ENCODE peak calls at places on chromosomes 6 and 20, in six cellular contexts. One of them, this sample, is unnamed.
A peak's percentile ranks its signal among the peaks of the same experiment; 100 is the strongest.

GRCh38 chr6:95352064-95352463 is 225.3 kb upstream of the MANEA start:
- DNase-seq in activated B cell treated with CpG ODN at 0.5 μM for 24 hours: no peak
- DNase-seq in body of pancreas: no peak
- DNase-seq in spleen: no peak
- DNase-seq in GM12865: no peak
- DNase-seq in GM13976: no peak
- DNase-seq in this sample: no peak

GRCh38 chr20:63966944-63967322 is 2.8 kb downstream of the ZNF512B start:
- DNase-seq in activated B cell treated with CpG ODN at 0.5 μM for 24 hours: no peak
- DNase-seq in body of pancreas: peak; percentile 11
- DNase-seq in spleen: peak; percentile 58
- DNase-seq in GM12865: no peak
- DNase-seq in GM13976: no peak
- DNase-seq in this sample: no peak

GRCh38 chr6:130069471-130069870 is 51.1 kb downstream of the L3MBTL3 start:
- DNase-seq in activated B cell treated with CpG ODN at 0.5 μM for 24 hours: no peak
- DNase-seq in body of pancreas: no peak
- DNase-seq in spleen: no peak
- DNase-seq in GM12865: no peak
- DNase-seq in GM13976: no peak
- DNase-seq in this sample: no peak

GRCh38 chr20:309841-310644 is 12.7 kb downstream of the ZCCHC3 start:
- DNase-seq in activated B cell treated with CpG ODN at 0.5 μM for 24 hours: peak; percentile 77
- DNase-seq in body of pancreas: peak; percentile 96
- DNase-seq in spleen: peak; percentile 94
- DNase-seq in GM12865: peak; percentile 84
- DNase-seq in GM13976: peak; percentile 95
- DNase-seq in this sample: peak; percentile 93

GRCh38 chr6:89402776-89403175 is 9.3 kb downstream of the RRAGD start:
- DNase-seq in activated B cell treated with CpG ODN at 0.5 μM for 24 hours: no peak
- DNase-seq in body of pancreas: no peak
- DNase-seq in spleen: no peak
- DNase-seq in GM12865: no peak
- DNase-seq in GM13976: no peak
- DNase-seq in this sample: no peak

GRCh38 chr6:27238010-27238983 is 9.2 kb upstream of the PRSS16 start:
- DNase-seq in activated B cell treated with CpG ODN at 0.5 μM for 24 hours: no peak
- DNase-seq in body of pancreas: no peak
- DNase-seq in spleen: no peak
- DNase-seq in GM12865: peak; percentile 23
- DNase-seq in GM13976: no peak
- DNase-seq in this sample: no peak

GRCh38 chr20:50259705-50260479 is 69.3 kb downstream of the CEBPB start:
- DNase-seq in activated B cell treated with CpG ODN at 0.5 μM for 24 hours: no peak
- DNase-seq in body of pancreas: no peak
- DNase-seq in spleen: no peak
- DNase-seq in GM12865: no peak
- DNase-seq in GM13976: no peak
- DNase-seq in this sample: peak; percentile 81

GRCh38 chr6:83365931-83366330 is 64.9 kb downstream of the ME1 start:
- DNase-seq in activated B cell treated with CpG ODN at 0.5 μM for 24 hours: no peak
- DNase-seq in body of pancreas: no peak
- DNase-seq in spleen: no peak
- DNase-seq in GM12865: no peak
- DNase-seq in GM13976: no peak
- DNase-seq in this sample: no peak

GRCh38 chr6:106512048-106512957 is 117.0 kb downstream of the RTN4IP1 start:
- DNase-seq in activated B cell treated with CpG ODN at 0.5 μM for 24 hours: peak; percentile 79
- DNase-seq in body of pancreas: peak; percentile 63
- DNase-seq in spleen: peak; percentile 98
- DNase-seq in GM12865: peak; percentile 83
- DNase-seq in GM13976: peak; percentile 84
- DNase-seq in this sample: peak; percentile 61

GRCh38 chr20:37954205-37954604 is 51.3 kb downstream of the VSTM2L start:
- DNase-seq in activated B cell treated with CpG ODN at 0.5 μM for 24 hours: no peak
- DNase-seq in body of pancreas: no peak
- DNase-seq in spleen: no peak
- DNase-seq in GM12865: no peak
- DNase-seq in GM13976: no peak
- DNase-seq in this sample: no peak

GRCh38 chr6:109469591-109470189 is 13.3 kb downstream of the ZBTB24 start:
- DNase-seq in activated B cell treated with CpG ODN at 0.5 μM for 24 hours: no peak
- DNase-seq in body of pancreas: no peak
- DNase-seq in spleen: no peak
- DNase-seq in GM12865: no peak
- DNase-seq in GM13976: no peak
- DNase-seq in this sample: no peak

GRCh38 chr6:53984581-53984980 is 126.7 kb upstream of the MLIP start:
- DNase-seq in activated B cell treated with CpG ODN at 0.5 μM for 24 hours: no peak
- DNase-seq in body of pancreas: no peak
- DNase-seq in spleen: no peak
- DNase-seq in GM12865: no peak
- DNase-seq in GM13976: no peak
- DNase-seq in this sample: no peak

GRCh38 chr6:12911387-12911960 is 194.9 kb downstream of the PHACTR1 start:
- DNase-seq in activated B cell treated with CpG ODN at 0.5 μM for 24 hours: no peak
- DNase-seq in body of pancreas: no peak
- DNase-seq in spleen: no peak
- DNase-seq in GM12865: peak; percentile 15
- DNase-seq in GM13976: peak; percentile 31
- DNase-seq in this sample: no peak

DNA sequence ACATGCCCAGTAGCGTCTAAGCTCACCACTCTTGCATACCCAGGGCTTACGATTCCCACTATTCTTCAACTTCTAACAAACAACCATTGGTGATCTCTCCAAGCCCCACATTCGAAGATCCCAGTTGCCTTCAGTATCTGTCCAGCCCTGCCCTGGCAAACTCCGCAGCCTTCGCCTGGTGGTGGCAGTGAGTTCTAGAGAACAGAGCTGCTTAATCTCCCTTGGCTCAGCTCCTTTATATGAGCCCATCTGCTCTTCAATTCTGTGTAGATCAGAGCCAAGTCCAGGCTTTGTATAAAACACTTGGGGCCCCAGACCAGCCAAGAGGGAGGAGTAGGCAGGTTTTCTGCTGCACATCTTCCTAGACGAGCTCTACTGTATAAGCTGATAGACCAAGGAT is 193.3 kb downstream of the PHACTR1 start:
- DNase-seq in activated B cell treated with CpG ODN at 0.5 μM for 24 hours: no peak
- DNase-seq in body of pancreas: no peak
- DNase-seq in spleen: no peak
- DNase-seq in GM12865: no peak
- DNase-seq in GM13976: no peak
- DNase-seq in this sample: no peak
- TF ChIP-seq CTCF in activated B cell treated with CpG ODN at 0.5 μM for 24 hours: no peak
- TF ChIP-seq CTCF in body of pancreas: no peak
- TF ChIP-seq CTCF in spleen: no peak
- TF ChIP-seq CTCF in GM12865: no peak
- TF ChIP-seq CTCF in GM13976: no peak
- TF ChIP-seq CTCF in this sample: no peak

DNA sequence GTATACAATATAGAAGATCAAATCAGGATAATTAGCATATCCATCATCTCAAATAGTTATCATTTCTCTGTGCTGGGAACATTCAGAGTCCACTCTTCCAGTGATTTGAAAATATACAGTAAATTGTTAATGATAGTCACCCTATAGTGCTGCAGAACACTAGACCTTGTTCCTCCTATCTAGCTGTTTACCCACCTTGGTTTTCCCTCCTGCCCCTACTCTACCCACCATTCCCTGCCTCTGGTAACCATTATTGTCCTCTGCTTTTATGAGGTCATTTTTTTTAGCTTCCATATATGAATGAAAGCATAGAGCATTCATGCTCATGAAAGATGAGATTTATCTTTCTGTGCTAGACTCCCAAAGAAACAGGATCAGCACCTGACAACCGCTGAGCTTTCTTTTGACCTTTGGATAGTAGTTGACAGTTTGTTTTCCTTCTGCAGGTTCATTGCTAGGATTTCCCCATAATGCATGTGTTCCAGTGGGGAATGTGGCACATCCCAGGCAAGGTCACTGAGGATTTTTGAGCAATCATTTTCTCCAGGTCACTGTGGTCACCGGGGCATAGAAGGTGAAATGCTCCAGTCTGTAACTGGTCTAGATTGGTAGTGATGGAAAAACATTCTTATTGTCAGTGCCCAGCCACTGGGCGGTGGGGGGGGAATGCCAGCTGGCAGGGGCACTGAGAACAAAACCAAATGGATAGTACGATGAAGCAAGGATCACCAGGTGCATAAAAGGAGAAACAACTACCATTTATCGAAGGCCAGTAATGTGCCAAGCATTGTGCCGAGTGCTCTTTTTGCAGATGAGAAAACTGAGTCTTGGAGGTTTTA is 33.6 kb upstream of the BCAS1 start:
- DNase-seq in activated B cell treated with CpG ODN at 0.5 μM for 24 hours: no peak
- DNase-seq in body of pancreas: no peak
- DNase-seq in spleen: no peak
- DNase-seq in GM12865: no peak
- DNase-seq in GM13976: no peak
- DNase-seq in this sample: no peak
- TF ChIP-seq CTCF in activated B cell treated with CpG ODN at 0.5 μM for 24 hours: no peak
- TF ChIP-seq CTCF in body of pancreas: no peak
- TF ChIP-seq CTCF in spleen: no peak
- TF ChIP-seq CTCF in GM12865: no peak
- TF ChIP-seq CTCF in GM13976: no peak
- TF ChIP-seq CTCF in this sample: peak; percentile 62

DNA sequence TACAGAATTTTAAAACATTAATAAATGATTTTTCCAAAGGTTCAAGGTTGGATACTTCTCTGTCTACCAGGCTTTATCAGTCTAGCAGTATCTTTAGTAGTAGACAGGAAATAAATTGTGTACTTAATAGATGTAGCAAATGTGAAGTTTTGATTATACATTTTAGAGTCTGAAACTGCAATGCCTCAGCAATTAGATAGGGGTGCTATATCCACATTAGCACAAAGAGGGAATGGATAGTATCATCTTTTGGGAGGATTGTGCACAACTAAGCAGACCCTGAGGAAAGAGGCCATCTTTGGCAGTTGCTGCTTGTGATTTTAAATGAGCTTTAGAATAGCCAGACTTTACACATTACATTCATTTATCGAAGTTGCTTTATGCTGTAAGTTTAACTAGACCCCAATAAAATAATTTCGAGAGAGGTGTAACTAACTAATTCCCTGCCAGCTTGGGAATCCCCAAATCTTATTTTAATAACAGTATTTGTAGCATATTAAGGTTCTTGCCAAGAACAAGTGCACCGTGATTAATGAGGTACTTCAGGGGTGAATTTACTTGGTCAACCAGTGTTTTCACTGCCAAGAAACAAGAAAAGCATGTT is 2.8 kb downstream of the KCNQ5 start:
- DNase-seq in activated B cell treated with CpG ODN at 0.5 μM for 24 hours: no peak
- DNase-seq in body of pancreas: no peak
- DNase-seq in spleen: no peak
- DNase-seq in GM12865: peak; percentile 78
- DNase-seq in GM13976: no peak
- DNase-seq in this sample: no peak
- TF ChIP-seq CTCF in activated B cell treated with CpG ODN at 0.5 μM for 24 hours: no peak
- TF ChIP-seq CTCF in body of pancreas: peak; percentile 39
- TF ChIP-seq CTCF in spleen: peak; percentile 36
- TF ChIP-seq CTCF in GM12865: peak; percentile 61
- TF ChIP-seq CTCF in GM13976: peak; percentile 43
- TF ChIP-seq CTCF in this sample: peak; percentile 77

GRCh38 chr20:57620999-57621398 is 773 bp upstream of the ZBP1 start:
- DNase-seq in activated B cell treated with CpG ODN at 0.5 μM for 24 hours: no peak
- DNase-seq in body of pancreas: no peak
- DNase-seq in spleen: peak; percentile 90
- DNase-seq in GM12865: peak; percentile 50
- DNase-seq in GM13976: no peak
- DNase-seq in this sample: no peak
- TF ChIP-seq CTCF in activated B cell treated with CpG ODN at 0.5 μM for 24 hours: no peak
- TF ChIP-seq CTCF in body of pancreas: no peak
- TF ChIP-seq CTCF in spleen: no peak
- TF ChIP-seq CTCF in GM12865: no peak
- TF ChIP-seq CTCF in GM13976: no peak
- TF ChIP-seq CTCF in this sample: no peak

GRCh38 chr20:3795511-3796468 is at the start of gene CDC25B:
- DNase-seq in activated B cell treated with CpG ODN at 0.5 μM for 24 hours: peak; percentile 75
- DNase-seq in body of pancreas: peak; percentile 92
- DNase-seq in spleen: peak; percentile 97
- DNase-seq in GM12865: peak; percentile 92
- DNase-seq in GM13976: peak; percentile 95
- DNase-seq in this sample: peak; percentile 82
- TF ChIP-seq CTCF in activated B cell treated with CpG ODN at 0.5 μM for 24 hours: no peak
- TF ChIP-seq CTCF in body of pancreas: peak; percentile 21
- TF ChIP-seq CTCF in spleen: peak; percentile 35
- TF ChIP-seq CTCF in GM12865: peak; percentile 38
- TF ChIP-seq CTCF in GM13976: peak; percentile 25
- TF ChIP-seq CTCF in this sample: peak; percentile 11

DNA sequence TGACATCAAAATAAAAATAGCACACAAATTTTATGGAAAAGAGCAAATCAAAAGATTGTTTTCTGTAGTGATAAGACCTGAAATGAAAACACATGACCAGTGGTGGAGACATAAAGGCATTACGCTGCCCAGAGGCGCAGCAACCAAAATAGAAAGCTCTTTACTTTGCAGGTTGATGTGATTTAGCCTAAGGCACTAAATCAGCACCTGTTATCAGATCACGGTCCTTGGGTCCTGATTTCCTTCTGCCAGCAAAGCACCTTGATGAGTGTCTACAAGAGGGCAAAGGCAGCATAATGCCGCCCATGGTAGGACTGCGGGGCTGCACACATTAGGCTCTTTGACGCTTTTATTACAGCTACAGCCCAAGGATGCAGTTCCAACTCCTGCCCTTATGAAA is 19.3 kb upstream of the RAMACL start:
- DNase-seq in activated B cell treated with CpG ODN at 0.5 μM for 24 hours: no peak
- DNase-seq in body of pancreas: no peak
- DNase-seq in spleen: no peak
- DNase-seq in GM12865: no peak
- DNase-seq in GM13976: no peak
- DNase-seq in this sample: no peak
- TF ChIP-seq CTCF in activated B cell treated with CpG ODN at 0.5 μM for 24 hours: no peak
- TF ChIP-seq CTCF in body of pancreas: no peak
- TF ChIP-seq CTCF in spleen: no peak
- TF ChIP-seq CTCF in GM12865: no peak
- TF ChIP-seq CTCF in GM13976: no peak
- TF ChIP-seq CTCF in this sample: no peak

GRCh38 chr6:138524526-138524925 is 25.2 kb upstream of the NHSL1 start:
- DNase-seq in activated B cell treated with CpG ODN at 0.5 μM for 24 hours: no peak
- DNase-seq in body of pancreas: no peak
- DNase-seq in spleen: no peak
- DNase-seq in GM12865: no peak
- DNase-seq in GM13976: no peak
- DNase-seq in this sample: no peak
- TF ChIP-seq CTCF in activated B cell treated with CpG ODN at 0.5 μM for 24 hours: no peak
- TF ChIP-seq CTCF in body of pancreas: no peak
- TF ChIP-seq CTCF in spleen: no peak
- TF ChIP-seq CTCF in GM12865: no peak
- TF ChIP-seq CTCF in GM13976: no peak
- TF ChIP-seq CTCF in this sample: no peak